ENCODE peak calls at places on chromosomes 13 and 19, in nine cellular contexts. I is GM23338; B is mucosa of gallbladder; D is NAMALWA; T is naive B cell; J is endothelial cell; F is stimulated activated CD4-positive, alpha-beta T cell treated with anti-CD3 and anti-CD28 coated beads, Interleukin-4, amount 100 ng/mL, for 24 hours; S is RWPE1; Q is activated naive CD4-positive, alpha-beta T cell. Y is an unnamed sample.
A peak's percentile ranks its signal among the peaks of the same experiment; 100 is the strongest.

GRCh38 chr13:76879211-76879875 is 6.9 kb downstream of the KCTD12 start:
- DNase-seq in I (no peak), B (peak; percentile 55), D (peak; percentile 72), T (peak; percentile 38), J (no peak), F (peak; percentile 55), S (peak; percentile 57), Q (peak; percentile 34), Y (peak; percentile 97)

GRCh38 chr13:97502192-97502591 is 68.2 kb downstream of the RAP2A start:
- DNase-seq in I (no peak), B (peak; percentile 12), D (no peak), T (no peak), J (no peak), F (no peak), S (no peak), Q (no peak), Y (no peak)

GRCh38 chr19:40704491-40705361 is 12.0 kb downstream of the COQ8B start:
- DNase-seq in I (no peak), B (no peak), D (no peak), T (no peak), J (no peak), F (no peak), S (no peak), Q (no peak), Y (no peak)

GRCh38 chr13:32125221-32125621 is 93.6 kb downstream of the FRY start:
- DNase-seq in I (no peak), B (no peak), D (no peak), T (no peak), J (no peak), F (no peak), S (no peak), Q (no peak), Y (peak; percentile 78)

GRCh38 chr13:31431722-31432137 is 232.0 kb downstream of the B3GLCT start:
- DNase-seq in I (peak; percentile 77), B (peak; percentile 55), D (peak; percentile 70), T (peak; percentile 6), J (peak; percentile 67), F (peak; percentile 51), S (peak; percentile 59), Q (peak; percentile 1), Y (peak; percentile 66)

GRCh38 chr19:36489139-36489919 is at the start of gene ZNF566:
- DNase-seq in I (peak; percentile 100), B (peak; percentile 96), D (peak; percentile 99), T (peak; percentile 93), J (peak; percentile 87), F (peak; percentile 96), S (peak; percentile 98), Q (peak; percentile 87), Y (peak; percentile 96)

GRCh38 chr19:10286803-10287737 is at the start of gene ICAM4:
- DNase-seq in I (peak; percentile 84), B (no peak), D (no peak), T (no peak), J (no peak), F (peak; percentile 28), S (no peak), Q (peak; percentile 18), Y (peak; percentile 99)

GRCh38 chr19:5585461-5586299 is 17.9 kb upstream of the TINCR start:
- DNase-seq in I (peak; percentile 88), B (no peak), D (no peak), T (peak; percentile 11), J (no peak), F (peak; percentile 42), S (no peak), Q (peak; percentile 9), Y (peak; percentile 78)

GRCh38 chr13:49791214-49791752 is 1.2 kb downstream of the KPNA3 start:
- DNase-seq in I (peak; percentile 51), B (peak; percentile 39), D (peak; percentile 68), T (peak; percentile 1), J (peak; percentile 4), F (peak; percentile 5), S (no peak), Q (no peak), Y (peak; percentile 77)

GRCh38 chr13:80755925-80756324 is 415.0 kb upstream of the SPRY2 start:
- DNase-seq in I (no peak), B (no peak), D (no peak), T (no peak), J (no peak), F (no peak), S (no peak), Q (no peak), Y (no peak)

GRCh38 chr19:37654525-37654832 is 786 bp downstream of the ZFP30 start:
- DNase-seq in I (peak; percentile 58), B (peak; percentile 11), D (no peak), T (no peak), J (no peak), F (no peak), S (peak; percentile 34), Q (peak; percentile 15), Y (peak; percentile 63)

GRCh38 chr13:29917573-29918091 is 67.2 kb upstream of the UBL3 start:
- DNase-seq in I (no peak), B (no peak), D (no peak), T (no peak), J (no peak), F (no peak), S (no peak), Q (no peak), Y (no peak)

GRCh38 chr19:42253245-42254082 is 1.5 kb downstream of the ERF start:
- DNase-seq in I (peak; percentile 79), B (peak; percentile 41), D (peak; percentile 60), T (peak; percentile 69), J (peak; percentile 79), F (peak; percentile 54), S (peak; percentile 70), Q (peak; percentile 69), Y (peak; percentile 66)

GRCh38 chr19:31338069-31338767 is 11.0 kb downstream of the TSHZ3 start:
- DNase-seq in I (peak; percentile 89), B (no peak), D (peak; percentile 33), T (no peak), J (peak; percentile 68), F (no peak), S (no peak), Q (peak; percentile 19), Y (peak; percentile 45)

GRCh38 chr13:105139048-105139379 is 1396.4 kb downstream of the EFNB2 start:
- DNase-seq in I (no peak), B (no peak), D (no peak), T (no peak), J (no peak), F (no peak), S (no peak), Q (no peak), Y (no peak)

GRCh38 chr13:50796463-50796862 is 47.0 kb downstream of the DLEU7 start:
- DNase-seq in I (no peak), B (no peak), D (peak; percentile 23), T (no peak), J (no peak), F (no peak), S (no peak), Q (no peak), Y (no peak)

GRCh38 chr19:50515168-50515561 is 1.5 kb upstream of the ASPDH start:
- DNase-seq in I (no peak), B (no peak), D (no peak), T (no peak), J (no peak), F (no peak), S (no peak), Q (no peak), Y (no peak)

GRCh38 chr13:31056650-31057275 is 104.9 kb downstream of the HSPH1 start:
- DNase-seq in I (peak; percentile 21), B (no peak), D (no peak), T (no peak), J (peak; percentile 20), F (no peak), S (no peak), Q (no peak), Y (no peak)

GRCh38 chr13:92017737-92018136 is 619.3 kb downstream of the GPC5 start:
- DNase-seq in I (no peak), B (no peak), D (no peak), T (no peak), J (no peak), F (no peak), S (no peak), Q (no peak), Y (no peak)

GRCh38 chr19:1471514-1472107 is 7.4 kb downstream of the C19orf25 start:
- DNase-seq in I (no peak), B (no peak), D (peak; percentile 50), T (no peak), J (no peak), F (no peak), S (no peak), Q (peak; percentile 15), Y (no peak)

GRCh38 chr19:39995794-39996193 is 1.1 kb upstream of the ZNF546 start:
- DNase-seq in I (no peak), B (no peak), D (no peak), T (no peak), J (no peak), F (no peak), S (no peak), Q (no peak), Y (no peak)

GRCh38 chr19:29277107-29277506 is 64.2 kb upstream of the UQCRFS1 start:
- DNase-seq in I (peak; percentile 77), B (no peak), D (peak; percentile 59), T (peak; percentile 41), J (no peak), F (peak; percentile 51), S (no peak), Q (peak; percentile 4), Y (peak; percentile 87)

GRCh38 chr13:107678075-107678689 is 537.2 kb downstream of the LIG4 start:
- DNase-seq in I (peak; percentile 39), B (no peak), D (no peak), T (no peak), J (no peak), F (no peak), S (no peak), Q (no peak), Y (no peak)

GRCh38 chr19:56170261-56170660 is 5.5 kb upstream of the GALP start:
- DNase-seq in I (no peak), B (peak; percentile 31), D (no peak), T (no peak), J (no peak), F (no peak), S (peak; percentile 70), Q (no peak), Y (peak; percentile 11)

GRCh38 chr13:80306573-80306972 is 34.4 kb downstream of the SPRY2 start:
- DNase-seq in I (no peak), B (no peak), D (no peak), T (no peak), J (no peak), F (no peak), S (no peak), Q (no peak), Y (no peak)

GRCh38 chr19:19399733-19400438 is 5.6 kb upstream of the GATAD2A start:
- DNase-seq in I (no peak), B (no peak), D (no peak), T (no peak), J (no peak), F (no peak), S (no peak), Q (no peak), Y (no peak)

GRCh38 chr13:109719962-109720646 is 66.3 kb downstream of the IRS2 start:
- DNase-seq in I (no peak), B (no peak), D (no peak), T (no peak), J (no peak), F (no peak), S (no peak), Q (no peak), Y (no peak)

GRCh38 chr13:106114981-106115554 is 420.4 kb downstream of the EFNB2 start:
- DNase-seq in I (no peak), B (no peak), D (no peak), T (no peak), J (no peak), F (no peak), S (no peak), Q (no peak), Y (no peak)

GRCh38 chr13:68745517-68745916 is 1362.1 kb upstream of the ATXN8OS start:
- DNase-seq in I (no peak), B (no peak), D (no peak), T (no peak), J (no peak), F (no peak), S (no peak), Q (no peak), Y (no peak)

GRCh38 chr13:111115841-111116500 is 861 bp downstream of the ARHGEF7 start:
- DNase-seq in I (peak; percentile 52), B (peak; percentile 45), D (no peak), T (no peak), J (peak; percentile 30), F (no peak), S (no peak), Q (no peak), Y (no peak)

GRCh38 chr19:27744926-27745844 is 1467.8 kb downstream of the UQCRFS1 start:
- DNase-seq in I (no peak), B (peak; percentile 8), D (no peak), T (no peak), J (no peak), F (no peak), S (no peak), Q (no peak), Y (no peak)